ENCODE peak calls at places on chromosomes 5 and 9, in five cellular contexts. One of them, this sample, is unnamed.

GRCh38 chr9:107213561-107214028 is 69.5 kb upstream of the RAD23B start:
- DNase-seq in cardiac muscle cell: no peak
- DNase-seq in MCF 10A: peak
- DNase-seq in T-helper 2 cell: peak
- DNase-seq in OCI-M1: no peak
- DNase-seq in this sample: peak

GRCh38 chr5:528625-529511 is 4.6 kb upstream of the SLC9A3 start:
- DNase-seq in cardiac muscle cell: no peak
- DNase-seq in MCF 10A: no peak
- DNase-seq in T-helper 2 cell: peak
- DNase-seq in OCI-M1: no peak
- DNase-seq in this sample: no peak

GRCh38 chr5:95617057-95617456 is 2.8 kb upstream of the GPR150 start:
- DNase-seq in cardiac muscle cell: no peak
- DNase-seq in MCF 10A: peak
- DNase-seq in T-helper 2 cell: no peak
- DNase-seq in OCI-M1: no peak
- DNase-seq in this sample: peak

GRCh38 chr5:69492391-69493234 is at the start of gene OCLN:
- DNase-seq in cardiac muscle cell: peak
- DNase-seq in MCF 10A: peak
- DNase-seq in T-helper 2 cell: peak
- DNase-seq in OCI-M1: no peak
- DNase-seq in this sample: peak

GRCh38 chr5:10621837-10622236 is 58.0 kb downstream of the ANKRD33B start:
- DNase-seq in cardiac muscle cell: no peak
- DNase-seq in MCF 10A: no peak
- DNase-seq in T-helper 2 cell: peak
- DNase-seq in OCI-M1: peak
- DNase-seq in this sample: no peak

GRCh38 chr5:79133121-79133656 is 21.6 kb downstream of the BHMT start:
- DNase-seq in cardiac muscle cell: peak
- DNase-seq in MCF 10A: peak
- DNase-seq in T-helper 2 cell: peak
- DNase-seq in OCI-M1: peak
- DNase-seq in this sample: peak

GRCh38 chr5:178542455-178542854 is 47.7 kb downstream of the COL23A1 start:
- DNase-seq in cardiac muscle cell: peak
- DNase-seq in MCF 10A: no peak
- DNase-seq in T-helper 2 cell: no peak
- DNase-seq in OCI-M1: no peak
- DNase-seq in this sample: no peak

GRCh38 chr5:6581559-6582426 is 51.1 kb downstream of the NSUN2 start:
- DNase-seq in cardiac muscle cell: no peak
- DNase-seq in MCF 10A: no peak
- DNase-seq in T-helper 2 cell: no peak
- DNase-seq in OCI-M1: no peak
- DNase-seq in this sample: no peak

GRCh38 chr9:109843651-109844050 is 63.7 kb downstream of the PALM2AKAP2 start:
- DNase-seq in cardiac muscle cell: peak
- DNase-seq in MCF 10A: no peak
- DNase-seq in T-helper 2 cell: no peak
- DNase-seq in OCI-M1: no peak
- DNase-seq in this sample: no peak

GRCh38 chr9:132027752-132028666 is 51.7 kb downstream of the MED27 start:
- DNase-seq in cardiac muscle cell: no peak
- DNase-seq in MCF 10A: peak
- DNase-seq in T-helper 2 cell: no peak
- DNase-seq in OCI-M1: no peak
- DNase-seq in this sample: peak

GRCh38 chr9:120916573-120916972 is 10.0 kb downstream of the TRAF1 start:
- DNase-seq in cardiac muscle cell: no peak
- DNase-seq in MCF 10A: peak
- DNase-seq in T-helper 2 cell: no peak
- DNase-seq in OCI-M1: no peak
- DNase-seq in this sample: no peak

GRCh38 chr9:131722260-131722659 is 17.6 kb downstream of the RAPGEF1 start:
- DNase-seq in cardiac muscle cell: peak
- DNase-seq in MCF 10A: no peak
- DNase-seq in T-helper 2 cell: no peak
- DNase-seq in OCI-M1: no peak
- DNase-seq in this sample: no peak

GRCh38 chr5:123545506-123545905 is 33.5 kb downstream of the CSNK1G3 start:
- DNase-seq in cardiac muscle cell: no peak
- DNase-seq in MCF 10A: peak
- DNase-seq in T-helper 2 cell: peak
- DNase-seq in OCI-M1: peak
- DNase-seq in this sample: no peak

GRCh38 chr9:119961774-119962408 is 592.7 kb upstream of the BRINP1 start:
- DNase-seq in cardiac muscle cell: peak
- DNase-seq in MCF 10A: no peak
- DNase-seq in T-helper 2 cell: peak
- DNase-seq in OCI-M1: peak
- DNase-seq in this sample: no peak

GRCh38 chr5:145536133-145536532 is 299.0 kb downstream of the PRELID2 start:
- DNase-seq in cardiac muscle cell: no peak
- DNase-seq in MCF 10A: no peak
- DNase-seq in T-helper 2 cell: no peak
- DNase-seq in OCI-M1: no peak
- DNase-seq in this sample: no peak

GRCh38 chr9:70438341-70438924 is 24.0 kb upstream of the KLF9 start:
- DNase-seq in cardiac muscle cell: no peak
- DNase-seq in MCF 10A: peak
- DNase-seq in T-helper 2 cell: no peak
- DNase-seq in OCI-M1: peak
- DNase-seq in this sample: peak

GRCh38 chr9:4207881-4208615 is 91.8 kb downstream of the GLIS3 start:
- DNase-seq in cardiac muscle cell: no peak
- DNase-seq in MCF 10A: no peak
- DNase-seq in T-helper 2 cell: peak
- DNase-seq in OCI-M1: no peak
- DNase-seq in this sample: no peak

GRCh38 chr5:93249651-93250289 is 331.2 kb downstream of the NR2F1-AS1 start:
- DNase-seq in cardiac muscle cell: no peak
- DNase-seq in MCF 10A: peak
- DNase-seq in T-helper 2 cell: no peak
- DNase-seq in OCI-M1: peak
- DNase-seq in this sample: peak

GRCh38 chr5:17151686-17152085 is 65.7 kb upstream of the BASP1 start:
- DNase-seq in cardiac muscle cell: no peak
- DNase-seq in MCF 10A: no peak
- DNase-seq in T-helper 2 cell: no peak
- DNase-seq in OCI-M1: no peak
- DNase-seq in this sample: no peak

GRCh38 chr5:55634866-55635265 is 77.3 kb downstream of the SLC38A9 start:
- DNase-seq in cardiac muscle cell: no peak
- DNase-seq in MCF 10A: no peak
- DNase-seq in T-helper 2 cell: no peak
- DNase-seq in OCI-M1: no peak
- DNase-seq in this sample: peak

GRCh38 chr5:55582256-55582655 is 47.5 kb upstream of the PLPP1 start:
- DNase-seq in cardiac muscle cell: no peak
- DNase-seq in MCF 10A: no peak
- DNase-seq in T-helper 2 cell: peak
- DNase-seq in OCI-M1: peak
- DNase-seq in this sample: no peak

GRCh38 chr5:2851895-2852294 is 100.4 kb upstream of the IRX2 start:
- DNase-seq in cardiac muscle cell: no peak
- DNase-seq in MCF 10A: no peak
- DNase-seq in T-helper 2 cell: no peak
- DNase-seq in OCI-M1: no peak
- DNase-seq in this sample: no peak

GRCh38 chr9:134725605-134725940 is 84.0 kb downstream of the COL5A1 start:
- DNase-seq in cardiac muscle cell: no peak
- DNase-seq in MCF 10A: no peak
- DNase-seq in T-helper 2 cell: no peak
- DNase-seq in OCI-M1: no peak
- DNase-seq in this sample: no peak

GRCh38 chr5:69149676-69150010 is 17.3 kb upstream of the CCNB1 start:
- DNase-seq in cardiac muscle cell: no peak
- DNase-seq in MCF 10A: no peak
- DNase-seq in T-helper 2 cell: no peak
- DNase-seq in OCI-M1: no peak
- DNase-seq in this sample: no peak

GRCh38 chr5:149200355-149200754 is 59.1 kb downstream of the ABLIM3 start:
- DNase-seq in cardiac muscle cell: no peak
- DNase-seq in MCF 10A: no peak
- DNase-seq in T-helper 2 cell: no peak
- DNase-seq in OCI-M1: no peak
- DNase-seq in this sample: no peak

GRCh38 chr9:472676-473075 is 258.0 kb downstream of the DOCK8 start:
- DNase-seq in cardiac muscle cell: no peak
- DNase-seq in MCF 10A: no peak
- DNase-seq in T-helper 2 cell: no peak
- DNase-seq in OCI-M1: no peak
- DNase-seq in this sample: no peak

GRCh38 chr5:57174128-57174849 is 430 bp downstream of the GPBP1 start:
- DNase-seq in cardiac muscle cell: peak
- DNase-seq in MCF 10A: peak
- DNase-seq in T-helper 2 cell: peak
- DNase-seq in OCI-M1: peak
- DNase-seq in this sample: peak

GRCh38 chr9:93958875-93959682 is 3.9 kb upstream of the BARX1 start:
- DNase-seq in cardiac muscle cell: no peak
- DNase-seq in MCF 10A: no peak
- DNase-seq in T-helper 2 cell: no peak
- DNase-seq in OCI-M1: no peak
- DNase-seq in this sample: no peak

GRCh38 chr5:134115806-134116175 is 1.3 kb downstream of the TCF7 start:
- DNase-seq in cardiac muscle cell: no peak
- DNase-seq in MCF 10A: no peak
- DNase-seq in T-helper 2 cell: no peak
- DNase-seq in OCI-M1: no peak
- DNase-seq in this sample: no peak

GRCh38 chr5:31605920-31606319 is 33.0 kb upstream of the PDZD2 start:
- DNase-seq in cardiac muscle cell: no peak
- DNase-seq in MCF 10A: no peak
- DNase-seq in T-helper 2 cell: no peak
- DNase-seq in OCI-M1: no peak
- DNase-seq in this sample: no peak

GRCh38 chr9:137454145-137454505 is 5.0 kb downstream of the NSMF start:
- DNase-seq in cardiac muscle cell: peak
- DNase-seq in MCF 10A: no peak
- DNase-seq in T-helper 2 cell: peak
- DNase-seq in OCI-M1: no peak
- DNase-seq in this sample: no peak

GRCh38 chr9:73219985-73220626 is 68.4 kb downstream of the ANXA1 start:
- DNase-seq in cardiac muscle cell: no peak
- DNase-seq in MCF 10A: peak
- DNase-seq in T-helper 2 cell: peak
- DNase-seq in OCI-M1: peak
- DNase-seq in this sample: peak

GRCh38 chr5:176653401-176653800 is 6.1 kb downstream of the TSPAN17 start:
- DNase-seq in cardiac muscle cell: no peak
- DNase-seq in MCF 10A: no peak
- DNase-seq in T-helper 2 cell: peak
- DNase-seq in OCI-M1: no peak
- DNase-seq in this sample: peak

GRCh38 chr5:69288668-69289067 is 43.9 kb downstream of the CCDC125 start:
- DNase-seq in cardiac muscle cell: no peak
- DNase-seq in MCF 10A: no peak
- DNase-seq in T-helper 2 cell: no peak
- DNase-seq in OCI-M1: no peak
- DNase-seq in this sample: no peak

GRCh38 chr5:115457985-115458384 is 86.6 kb downstream of the FEM1C start:
- DNase-seq in cardiac muscle cell: no peak
- DNase-seq in MCF 10A: no peak
- DNase-seq in T-helper 2 cell: no peak
- DNase-seq in OCI-M1: no peak
- DNase-seq in this sample: no peak

GRCh38 chr9:13778486-13779110 is 499.1 kb upstream of the MPDZ start:
- DNase-seq in cardiac muscle cell: no peak
- DNase-seq in MCF 10A: no peak
- DNase-seq in T-helper 2 cell: no peak
- DNase-seq in OCI-M1: no peak
- DNase-seq in this sample: no peak

GRCh38 chr5:138466900-138467710 is 1.8 kb downstream of the EGR1 start:
- DNase-seq in cardiac muscle cell: no peak
- DNase-seq in MCF 10A: no peak
- DNase-seq in T-helper 2 cell: no peak
- DNase-seq in OCI-M1: no peak
- DNase-seq in this sample: peak

GRCh38 chr5:172115541-172115982 is 72.5 kb downstream of the STK10 start:
- DNase-seq in cardiac muscle cell: no peak
- DNase-seq in MCF 10A: no peak
- DNase-seq in T-helper 2 cell: peak
- DNase-seq in OCI-M1: no peak
- DNase-seq in this sample: no peak